ENCODE peak calls at places on chromosomes 13 and 19, in eight cellular contexts. A is prostate gland, W is breast epithelium, Q is adrenal gland, N is esophagus squamous epithelium, Y is thyroid gland, G is body of pancreas, E is right lobe of liver. I is an unnamed sample. For H3K4me1, the result is how much of the 10 kb centered on the place peaks cover.

GRCh38 chr13:19742651-19743050 is 40.1 kb downstream of the PSPC1 start:
- DNase-seq in A (no peak), Y (no peak), W (no peak), Q (no peak), G (no peak), N (no peak), E (no peak), I (no peak)

GRCh38 chr19:35222373-35223005 is 6.0 kb downstream of the FAM187B start:
- DNase-seq in Q (no peak), Y (no peak), G (no peak), E (no peak), N (no peak), A (no peak), W (no peak), I (no peak)

GRCh38 chr19:31518626-31519025 is 169.4 kb upstream of the TSHZ3 start:
- DNase-seq in E (no peak), G (no peak), Y (no peak), Q (no peak), N (no peak), A (no peak), W (no peak), I (no peak)

GRCh38 chr13:28611654-28612131 is 47.2 kb upstream of the POMP start:
- DNase-seq in N (no peak), Q (no peak), Y (no peak), E (no peak), G (no peak), W (no peak), A (no peak), I (no peak)

GRCh38 chr13:91216928-91217700 is 130.4 kb upstream of the MIR17HG start:
- DNase-seq in A (no peak), G (no peak), Q (no peak), N (no peak), W (no peak), Y (no peak), E (no peak), I (no peak)

GRCh38 chr13:59750860-59751259 is 412.9 kb downstream of the DIAPH3 start:
- DNase-seq in G (peak), N (no peak), E (no peak), Q (no peak), W (no peak), Y (no peak), A (no peak), I (no peak)

GRCh38 chr13:59666504-59666903 is 497.2 kb downstream of the DIAPH3 start:
- DNase-seq in G (no peak), N (no peak), Y (no peak), W (no peak), Q (no peak), A (no peak), E (no peak), I (no peak)

GRCh38 chr13:110528371-110528770 is 33.2 kb downstream of the RAB20 start:
- DNase-seq in Y (no peak), G (no peak), W (no peak), N (no peak), A (no peak), E (no peak), Q (no peak), I (no peak)

GRCh38 chr13:27728271-27728670 is 64.0 kb upstream of the GSX1 start:
- DNase-seq in E (no peak), N (no peak), W (no peak), Y (no peak), Q (no peak), A (no peak), G (no peak), I (no peak)

GRCh38 chr19:15280915-15281683 is 48.9 kb upstream of the EPHX3 start:
- DNase-seq in N (no peak), A (peak), G (peak), W (peak), Y (peak), E (peak), Q (peak), I (peak)

GRCh38 chr13:114341003-114341777 is 26.9 kb downstream of the CHAMP1 start:
- DNase-seq in E (no peak), Q (no peak), N (no peak), A (no peak), Y (no peak), W (no peak), G (no peak), I (no peak)

GRCh38 chr19:11061951-11062350 is 27.3 kb upstream of the LDLR start:
- DNase-seq in Q (no peak), W (no peak), Y (no peak), G (no peak), E (no peak), N (no peak), A (peak), I (no peak)

GRCh38 chr19:45321848-45322247 is 827 bp downstream of the CKM start:
- DNase-seq in A (no peak), N (no peak), Q (no peak), Y (no peak), E (no peak), G (no peak), W (no peak), I (peak)

GRCh38 chr19:5621311-5621944 is 1.1 kb downstream of the SAFB2 start:
- DNase-seq in G (peak), A (peak), W (peak), N (no peak), E (no peak), Q (peak), Y (no peak), I (no peak)

GRCh38 chr13:73547239-73547638 is 488.4 kb downstream of the KLF5 start:
- DNase-seq in Q (no peak), N (no peak), E (no peak), Y (no peak), G (no peak), A (no peak), W (no peak), I (no peak)

GRCh38 chr19:15195381-15195964 is 5.3 kb downstream of the NOTCH3 start:
- DNase-seq in W (peak), N (no peak), E (no peak), A (peak), Y (peak), G (peak), Q (no peak), I (no peak)

GRCh38 chr13:51101636-51102218 is 9.3 kb downstream of the C13orf42 start:
- DNase-seq in W (no peak), A (no peak), N (no peak), E (no peak), G (no peak), Y (no peak), Q (no peak), I (no peak)

GRCh38 chr19:16875584-16876555 is 12.9 kb upstream of the F2RL3 start:
- DNase-seq in Q (no peak), E (no peak), A (no peak), G (no peak), Y (no peak), N (no peak), W (no peak), I (no peak)

GRCh38 chr19:31270897-31271568 is 78.2 kb downstream of the TSHZ3 start:
- DNase-seq in Y (no peak), N (no peak), G (no peak), W (no peak), A (no peak), Q (no peak), E (no peak), I (no peak)

GRCh38 chr19:47479701-47480503 is 4.1 kb downstream of the KPTN start:
- DNase-seq in A (no peak), G (no peak), W (no peak), E (no peak), Y (no peak), N (no peak), Q (no peak), I (no peak)

GRCh38 chr13:102838982-102839381 is 6.8 kb upstream of the ERCC5 start:
- DNase-seq in N (no peak), A (no peak), W (no peak), Y (no peak), Q (no peak), G (no peak), E (no peak), I (no peak)

GRCh38 chr13:32153056-32153455 is 121.5 kb downstream of the FRY start:
- DNase-seq in Q (no peak), A (no peak), G (no peak), Y (no peak), E (no peak), W (no peak), N (no peak), I (no peak)

GRCh38 chr13:69580255-69580654 is 527.4 kb upstream of the ATXN8OS start:
- DNase-seq in W (no peak), Y (no peak), G (no peak), Q (no peak), N (no peak), A (no peak), E (no peak), I (no peak)

GRCh38 chr13:113592571-113592970 is 8.0 kb downstream of the TFDP1 start:
- DNase-seq in Q (peak), W (no peak), G (no peak), E (no peak), N (no peak), A (no peak), Y (no peak), I (no peak)

GRCh38 chr13:77810430-77810829 is 108.2 kb downstream of the EDNRB start:
- DNase-seq in Q (no peak), E (no peak), W (no peak), A (no peak), Y (no peak), G (no peak), N (no peak), I (no peak)

GRCh38 chr13:32314271-32314967 is 744 bp downstream of the ZAR1L start:
- DNase-seq in G (no peak), Y (peak), Q (peak), E (peak), W (no peak), A (no peak), N (no peak), I (peak)

GRCh38 chr13:73772449-73773186 is 361.6 kb downstream of the KLF12 start:
- DNase-seq in N (no peak), G (no peak), A (no peak), Y (no peak), E (no peak), Q (no peak), W (no peak), I (no peak)

GRCh38 chr13:23898101-23898500 is 799 bp upstream of the C1QTNF9B start:
- DNase-seq in Y (no peak), Q (no peak), W (no peak), G (no peak), N (no peak), A (no peak), E (no peak), I (no peak)

GRCh38 chr19:35118268-35119026 is 2.8 kb downstream of the FXYD3 start:
- DNase-seq in W (no peak), Y (no peak), E (no peak), G (no peak), N (no peak), Q (no peak), A (no peak), I (no peak)

GRCh38 chr19:48554385-48555091 is 2.6 kb downstream of the SULT2B1 start:
- DNase-seq in G (no peak), N (no peak), Y (peak), E (no peak), A (peak), Q (no peak), W (no peak), I (no peak)

GRCh38 chr19:45919678-45920077 is 5.1 kb upstream of the NANOS2 start:
- DNase-seq in W (peak), G (no peak), Y (no peak), E (no peak), N (no peak), Q (no peak), A (no peak), I (no peak)

GRCh38 chr13:63124863-63125262 is 1709.2 kb upstream of the PCDH20 start:
- DNase-seq in W (no peak), Y (no peak), E (no peak), A (no peak), G (no peak), Q (no peak), N (no peak), I (no peak)

GRCh38 chr19:2977686-2978466 is 512 bp downstream of the TLE6 start:
- DNase-seq in W (no peak), Q (no peak), E (no peak), Y (peak), G (peak), A (no peak), N (no peak), I (no peak)

GRCh38 chr19:343451-343931 is 1.1 kb downstream of the MIER2 start:
- DNase-seq in W (no peak), Q (no peak), N (no peak), A (no peak), Y (peak), E (no peak), G (no peak), I (no peak)

GRCh38 chr19:33448159-33448516 is 73.5 kb downstream of the PEPD start:
- DNase-seq in N (no peak), Y (no peak), E (no peak), A (no peak), G (no peak), W (no peak), Q (no peak), I (no peak)

GRCh38 chr19:41870401-41870873 is 6.6 kb upstream of the CD79A start:
- DNase-seq in A (no peak), N (no peak), E (no peak), Y (no peak), G (no peak), Q (no peak), W (no peak), I (no peak)
- TF ChIP-seq POLR2A in A (no peak), N (no peak), E (no peak), Y (no peak), G (no peak), Q (no peak), W (no peak), I (no peak)

GRCh38 chr19:37719927-37720265 is 335 bp upstream of the ZNF607 start:
- DNase-seq in W (no peak), Q (no peak), E (no peak), N (no peak), G (no peak), Y (no peak), A (no peak), I (no peak)

GRCh38 chr19:37719111-37719926 is at the start of gene ZNF607:
- DNase-seq in N (peak), W (peak), G (peak), E (peak), Y (peak), Q (peak), A (peak), I (peak)

GRCh38 chr19:37718357-37718756 is 1.2 kb downstream of the ZNF607 start:
- DNase-seq in E (no peak), W (no peak), Q (no peak), G (no peak), A (no peak), Y (no peak), N (no peak), I (no peak)

DNA sequence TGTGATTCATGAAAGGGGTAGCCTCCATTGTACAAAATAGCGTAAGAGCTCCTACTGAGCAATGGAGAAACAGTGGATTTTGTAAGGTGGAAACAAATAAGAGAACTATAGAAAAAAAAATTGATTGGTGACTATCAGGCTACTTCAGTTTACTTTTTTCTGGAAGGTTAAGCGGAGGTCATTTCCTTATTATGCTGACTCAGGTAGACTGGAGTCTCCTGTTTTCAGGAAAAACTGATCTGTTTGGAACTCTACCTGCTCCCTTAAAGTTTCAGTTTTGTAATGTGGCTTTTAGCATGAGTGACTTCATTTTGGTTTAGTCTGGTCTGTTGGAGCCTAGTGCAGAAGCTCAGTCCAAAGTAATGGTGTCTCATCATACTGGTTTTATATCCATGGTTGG is 3.4 kb downstream of the ZNF607 start:
- DNase-seq in Y (no peak), W (no peak), N (no peak), A (no peak), G (no peak), Q (no peak), E (no peak), I (no peak)
- H3K4me3 ChIP-seq in Y (no peak), W (no peak), N (no peak), A (no peak), G (no peak), Q (no peak), E (no peak), I (no peak)

GRCh38 chr13:99044764-99045163 is 66.9 kb upstream of the DOCK9 start:
- DNase-seq in Y (no peak), Q (no peak), W (no peak), N (no peak), G (no peak), A (no peak), E (no peak), I (no peak)
- H3K4me1 ChIP-seq in Y (under half), Q (under half), W (under half), N (half or more), G (under half), A (under half), E (under half), I (under half)

DNA sequence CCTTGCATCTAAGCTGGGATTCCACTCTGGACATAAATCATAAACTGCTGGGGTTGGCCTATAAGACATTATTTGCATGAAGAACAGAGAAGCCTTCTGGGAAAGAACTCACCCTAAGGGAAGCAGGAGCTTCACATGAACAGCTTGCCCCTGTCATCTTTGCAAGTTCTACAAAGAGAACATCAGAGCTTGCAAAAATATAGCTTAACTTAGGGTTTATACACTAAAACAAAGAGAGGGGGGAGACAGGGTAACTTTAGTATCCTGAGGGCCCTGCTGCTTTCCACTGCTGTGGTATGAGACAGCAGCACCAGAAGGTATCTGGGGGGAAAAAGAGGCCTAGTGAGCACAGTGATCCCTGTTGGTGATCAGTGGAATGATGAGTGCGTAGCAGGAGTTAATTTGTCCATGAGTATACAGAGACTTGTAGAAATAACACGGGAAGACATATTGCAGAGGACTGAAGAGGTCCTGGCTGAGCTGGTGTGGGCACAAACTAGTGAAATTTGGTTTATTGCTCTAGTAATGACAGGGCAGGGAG is 116.1 kb upstream of the TSC22D1 start:
- DNase-seq in Y (no peak), N (no peak), E (no peak), Q (no peak), G (no peak), A (no peak), W (no peak), I (no peak)
- TF ChIP-seq POLR2A in Y (no peak), N (no peak), E (no peak), Q (no peak), G (no peak), A (no peak), W (no peak), I (no peak)

GRCh38 chr13:26007774-26008173 is 44.0 kb downstream of the SHISA2 start:
- DNase-seq in Q (no peak), N (no peak), G (no peak), E (no peak), W (no peak), A (no peak), Y (no peak), I (no peak)
- H3K4me3 ChIP-seq in Q (no peak), N (no peak), G (no peak), E (no peak), W (no peak), A (no peak), Y (no peak), I (no peak)

GRCh38 chr19:37931941-37932655 is 25.1 kb downstream of the SIPA1L3 start:
- DNase-seq in W (peak), A (peak), Q (peak), E (peak), G (peak), N (no peak), Y (peak), I (peak)
- H3K4me1 ChIP-seq in W (under half), A (under half), Q (under half), E (under half), G (half or more), N (under half), Y (half or more), I (under half)

DNA sequence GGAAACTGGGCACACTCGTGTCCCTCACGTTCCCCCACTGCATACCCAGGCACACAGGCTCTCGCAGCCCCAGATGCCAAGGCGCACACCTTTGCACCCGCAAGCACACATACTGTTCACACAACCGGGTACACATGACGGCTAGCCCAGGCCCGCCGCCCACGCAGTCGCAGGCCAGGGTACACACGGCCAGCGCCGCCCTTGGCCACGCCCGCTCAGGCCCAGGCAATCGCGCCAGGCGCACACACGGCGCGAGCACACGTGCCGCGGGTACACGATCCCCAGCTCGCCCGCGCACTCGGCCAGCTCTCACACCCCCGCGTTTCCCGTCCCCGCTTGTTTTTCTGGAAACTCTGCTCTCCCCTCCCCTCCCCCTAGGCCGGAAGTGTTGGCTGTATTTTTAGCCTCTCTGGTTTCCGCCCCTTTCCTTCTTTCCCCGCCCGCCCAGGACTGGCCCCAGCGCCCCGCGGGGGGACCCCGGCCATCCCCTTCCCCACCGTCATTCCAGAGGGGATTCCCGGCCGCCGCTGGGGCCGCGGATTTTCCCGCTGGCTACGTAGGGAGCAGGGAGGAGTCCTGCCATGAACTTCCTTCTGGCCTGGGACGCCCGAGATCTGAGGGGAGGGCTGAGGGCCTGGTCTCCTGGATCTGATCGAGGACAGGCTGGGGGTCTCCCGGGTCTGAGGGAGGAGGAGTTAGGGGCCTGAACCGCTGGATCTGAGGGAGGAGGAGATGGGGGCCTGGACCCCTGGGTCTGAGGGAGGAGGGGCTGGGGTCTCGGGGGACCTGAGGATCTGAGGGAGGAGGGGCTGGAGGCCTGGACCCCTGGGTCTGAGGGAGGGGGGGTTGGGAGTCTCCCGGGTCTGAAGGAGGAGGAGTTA is 4.0 kb upstream of the ZFP36 start:
- DNase-seq in W (peak), E (peak), N (peak), G (peak), Q (peak), A (peak), Y (peak), I (peak)
- TF ChIP-seq POLR2A in W (no peak), E (peak), N (peak), G (peak), Q (no peak), A (peak), Y (peak), I (peak)

GRCh38 chr19:50420127-50420526 is 1.4 kb downstream of the SPIB start:
- DNase-seq in Y (no peak), E (no peak), A (no peak), G (no peak), W (no peak), Q (no peak), N (no peak), I (no peak)
- H3K4me3 ChIP-seq in Y (no peak), E (no peak), A (no peak), G (no peak), W (no peak), Q (no peak), N (no peak), I (no peak)

I was measured in gastrocnemius medialis.